ENCODE peak calls at places on chromosome 4, in six cellular contexts. One of them, this sample, is unnamed.
A peak's percentile ranks its signal among the peaks of the same experiment; 100 is the strongest.

GRCh38 chr4:2932951-2933565 is 30.1 kb downstream of the NOP14 start:
- DNase-seq in HepG2: no peak
- DNase-seq in GM12878: no peak
- DNase-seq in K562: no peak
- DNase-seq in A549: no peak
- DNase-seq in endothelial cell of umbilical vein: no peak
- DNase-seq in this sample: peak; percentile 86

GRCh38 chr4:40305329-40306193 is 29.6 kb upstream of the CHRNA9 start:
- DNase-seq in GM12878: peak; percentile 100
- DNase-seq in K562: no peak
- DNase-seq in A549: no peak
- DNase-seq in endothelial cell of umbilical vein: no peak
- DNase-seq in HepG2: no peak
- DNase-seq in this sample: no peak

GRCh38 chr4:189845145-189845846 is 95.4 kb upstream of the FRG1 start:
- DNase-seq in endothelial cell of umbilical vein: no peak
- DNase-seq in K562: no peak
- DNase-seq in A549: no peak
- DNase-seq in HepG2: no peak
- DNase-seq in GM12878: no peak
- DNase-seq in this sample: no peak

GRCh38 chr4:119210760-119211159 is 1.8 kb upstream of the USP53 start:
- DNase-seq in endothelial cell of umbilical vein: no peak
- DNase-seq in GM12878: no peak
- DNase-seq in K562: no peak
- DNase-seq in A549: no peak
- DNase-seq in HepG2: no peak
- DNase-seq in this sample: peak; percentile 51

GRCh38 chr4:76993787-76994641 is 44.5 kb downstream of the SEPTIN11 start:
- DNase-seq in HepG2: no peak
- DNase-seq in endothelial cell of umbilical vein: no peak
- DNase-seq in A549: no peak
- DNase-seq in K562: no peak
- DNase-seq in GM12878: peak; percentile 73
- DNase-seq in this sample: no peak

GRCh38 chr4:11769425-11769824 is 340.7 kb upstream of the HS3ST1 start:
- DNase-seq in A549: no peak
- DNase-seq in endothelial cell of umbilical vein: peak; percentile 51
- DNase-seq in GM12878: no peak
- DNase-seq in HepG2: no peak
- DNase-seq in K562: no peak
- DNase-seq in this sample: no peak

GRCh38 chr4:7367894-7368293 is 66.8 kb downstream of the PSAPL1 start:
- DNase-seq in GM12878: no peak
- DNase-seq in A549: no peak
- DNase-seq in HepG2: no peak
- DNase-seq in endothelial cell of umbilical vein: no peak
- DNase-seq in K562: no peak
- DNase-seq in this sample: no peak

GRCh38 chr4:11228575-11228974 is 200.1 kb downstream of the HS3ST1 start:
- DNase-seq in endothelial cell of umbilical vein: no peak
- DNase-seq in K562: no peak
- DNase-seq in HepG2: no peak
- DNase-seq in GM12878: no peak
- DNase-seq in A549: no peak
- DNase-seq in this sample: peak; percentile 14

GRCh38 chr4:121307441-121308327 is 73.1 kb downstream of the QRFPR start:
- DNase-seq in HepG2: peak; percentile 34
- DNase-seq in endothelial cell of umbilical vein: peak; percentile 24
- DNase-seq in GM12878: peak; percentile 51
- DNase-seq in K562: peak; percentile 35
- DNase-seq in A549: peak; percentile 2
- DNase-seq in this sample: peak; percentile 69

GRCh38 chr4:6471303-6472007 is 959 bp downstream of the PPP2R2C start:
- DNase-seq in endothelial cell of umbilical vein: no peak
- DNase-seq in HepG2: no peak
- DNase-seq in A549: peak; percentile 21
- DNase-seq in K562: no peak
- DNase-seq in GM12878: no peak
- DNase-seq in this sample: no peak

GRCh38 chr4:108172231-108172779 is 3.6 kb upstream of the LEF1 start:
- DNase-seq in endothelial cell of umbilical vein: no peak
- DNase-seq in HepG2: no peak
- DNase-seq in GM12878: no peak
- DNase-seq in K562: no peak
- DNase-seq in A549: no peak
- DNase-seq in this sample: no peak

GRCh38 chr4:19133315-19133714 is 1111.8 kb upstream of the LCORL start:
- DNase-seq in A549: no peak
- DNase-seq in endothelial cell of umbilical vein: no peak
- DNase-seq in K562: no peak
- DNase-seq in HepG2: no peak
- DNase-seq in GM12878: no peak
- DNase-seq in this sample: no peak

GRCh38 chr4:23654791-23655190 is 235.1 kb downstream of the PPARGC1A start:
- DNase-seq in A549: no peak
- DNase-seq in K562: no peak
- DNase-seq in HepG2: no peak
- DNase-seq in GM12878: no peak
- DNase-seq in endothelial cell of umbilical vein: no peak
- DNase-seq in this sample: no peak

GRCh38 chr4:76251448-76252270 is at the start of gene FAM47E:
- DNase-seq in GM12878: no peak
- DNase-seq in K562: peak; percentile 28
- DNase-seq in endothelial cell of umbilical vein: peak; percentile 44
- DNase-seq in A549: peak; percentile 24
- DNase-seq in HepG2: peak; percentile 57
- DNase-seq in this sample: peak; percentile 40

DNA sequence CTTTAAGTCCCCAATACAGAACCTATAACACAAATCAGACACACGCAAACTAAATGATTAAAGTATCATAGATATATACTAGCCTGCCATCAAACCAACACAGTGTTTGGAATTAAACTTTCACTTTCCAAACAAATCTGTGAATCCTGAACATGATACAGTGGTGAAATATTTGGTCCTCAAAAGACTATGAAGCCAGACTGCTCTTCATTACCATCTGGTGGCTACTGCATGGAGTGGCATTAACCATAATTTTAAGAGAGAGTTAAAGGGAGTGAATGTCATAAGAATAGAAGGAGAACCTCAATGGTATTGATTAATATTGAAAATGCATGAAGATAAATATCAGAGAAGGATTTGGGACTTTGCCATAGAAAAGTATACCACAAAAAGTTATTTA is 9.2 kb upstream of the GABRA4 start:
- DNase-seq in GM12878: no peak
- DNase-seq in endothelial cell of umbilical vein: no peak
- DNase-seq in HepG2: no peak
- DNase-seq in K562: no peak
- DNase-seq in A549: no peak
- DNase-seq in this sample: no peak
- TF ChIP-seq MYC in GM12878: no peak
- TF ChIP-seq MYC in endothelial cell of umbilical vein: no peak
- TF ChIP-seq MYC in HepG2: no peak
- TF ChIP-seq MYC in K562: no peak
- TF ChIP-seq MYC in A549: no peak
- TF ChIP-seq MYC in this sample: no peak

DNA sequence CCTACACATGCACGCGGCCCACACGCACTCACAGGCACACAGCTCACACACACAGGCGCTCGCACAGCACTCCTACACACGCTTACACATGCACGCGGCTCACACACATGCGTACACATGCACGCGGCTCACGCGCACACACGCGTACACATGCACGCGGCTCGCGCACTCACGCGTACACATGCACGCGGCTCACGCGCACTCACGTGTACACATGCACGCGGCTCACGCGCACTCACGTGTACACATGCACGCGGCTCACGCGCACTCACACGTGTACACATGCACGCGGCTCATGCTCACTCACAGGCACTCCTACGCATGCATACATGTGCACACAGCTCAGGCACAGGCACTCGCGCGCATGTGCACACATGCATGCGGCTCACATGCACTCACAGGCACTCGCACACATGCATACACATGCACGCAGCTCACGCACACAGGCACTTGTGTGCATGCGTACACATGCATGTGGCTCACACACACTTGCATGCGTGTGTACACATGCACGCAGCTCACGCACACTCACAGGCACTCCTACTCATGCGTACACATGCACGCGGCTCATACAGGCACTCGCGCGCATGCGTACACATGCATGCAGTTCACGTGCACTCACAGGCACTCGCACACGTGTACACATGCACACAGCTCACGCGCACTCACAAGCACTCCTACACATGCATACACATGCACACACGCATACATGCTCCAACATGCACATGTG is 44.9 kb downstream of the GAK start:
- DNase-seq in A549: no peak
- DNase-seq in K562: no peak
- DNase-seq in GM12878: no peak
- DNase-seq in HepG2: no peak
- DNase-seq in endothelial cell of umbilical vein: no peak
- DNase-seq in this sample: no peak
- TF ChIP-seq POLR2A in A549: no peak
- TF ChIP-seq POLR2A in K562: no peak
- TF ChIP-seq POLR2A in GM12878: peak; percentile 66
- TF ChIP-seq POLR2A in HepG2: no peak
- TF ChIP-seq POLR2A in endothelial cell of umbilical vein: no peak
- TF ChIP-seq POLR2A in this sample: no peak

DNA sequence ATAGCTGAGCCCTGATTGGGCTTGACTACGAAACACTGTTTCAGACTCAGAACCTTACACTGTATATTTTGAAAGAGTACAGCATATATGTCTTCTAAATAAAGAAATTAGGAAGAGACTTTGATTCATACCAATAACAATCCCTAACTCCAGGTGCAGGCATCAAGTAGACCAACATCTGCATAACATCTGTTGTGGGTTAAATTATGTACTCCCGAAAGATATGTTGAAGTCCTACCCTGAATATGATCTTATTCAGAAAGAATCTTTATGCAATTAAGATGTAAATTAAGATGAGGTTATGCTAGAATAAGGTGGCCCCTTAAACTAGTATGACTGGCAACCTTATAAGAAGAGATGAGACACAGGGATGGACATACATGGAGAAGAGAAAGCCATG is 117.9 kb downstream of the INPP4B start:
- DNase-seq in HepG2: no peak
- DNase-seq in GM12878: no peak
- DNase-seq in A549: no peak
- DNase-seq in K562: no peak
- DNase-seq in endothelial cell of umbilical vein: no peak
- DNase-seq in this sample: no peak
- TF ChIP-seq MAX in HepG2: no peak
- TF ChIP-seq MAX in GM12878: no peak
- TF ChIP-seq MAX in A549: no peak
- TF ChIP-seq MAX in K562: no peak
- TF ChIP-seq MAX in endothelial cell of umbilical vein: no peak
- TF ChIP-seq MAX in this sample: no peak

DNA sequence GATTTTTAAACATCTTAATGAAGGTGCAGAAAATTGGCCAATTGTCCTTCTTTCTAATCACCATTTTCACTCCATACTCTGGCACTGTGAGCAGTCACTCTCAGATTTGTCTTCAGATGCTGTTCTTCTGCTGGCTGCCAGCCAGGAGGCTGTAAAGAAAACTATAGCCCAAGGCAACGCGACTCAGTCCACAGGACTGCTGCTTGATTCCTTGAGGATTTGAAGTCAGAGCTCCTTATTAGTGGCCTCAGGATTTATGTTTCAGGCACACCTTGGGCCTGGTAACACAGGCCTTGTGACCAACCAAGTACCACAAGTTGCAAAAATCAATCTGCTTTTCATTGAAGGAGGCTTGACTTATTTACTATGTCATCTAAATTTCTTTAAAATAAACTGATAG is 342.5 kb downstream of the GPM6A start:
- DNase-seq in GM12878: no peak
- DNase-seq in K562: no peak
- DNase-seq in A549: no peak
- DNase-seq in HepG2: no peak
- DNase-seq in endothelial cell of umbilical vein: no peak
- DNase-seq in this sample: no peak
- TF ChIP-seq MYC in GM12878: no peak
- TF ChIP-seq MYC in K562: no peak
- TF ChIP-seq MYC in A549: no peak
- TF ChIP-seq MYC in HepG2: no peak
- TF ChIP-seq MYC in endothelial cell of umbilical vein: no peak
- TF ChIP-seq MYC in this sample: no peak

DNA sequence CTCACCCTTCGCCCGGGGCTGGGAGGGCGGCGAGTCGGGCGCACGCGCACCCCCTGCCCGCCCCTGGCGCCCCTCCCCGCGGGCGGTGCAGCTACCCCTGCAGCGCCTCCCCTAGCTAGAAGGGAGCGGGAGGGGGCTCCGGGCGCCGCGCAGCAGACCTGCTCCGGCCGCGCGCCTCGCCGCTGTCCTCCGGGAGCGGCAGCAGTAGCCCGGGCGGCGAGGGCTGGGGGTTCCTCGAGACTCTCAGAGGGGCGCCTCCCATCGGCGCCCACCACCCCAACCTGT is at the start of gene NPNT:
- DNase-seq in endothelial cell of umbilical vein: no peak
- DNase-seq in A549: no peak
- DNase-seq in HepG2: no peak
- DNase-seq in GM12878: no peak
- DNase-seq in K562: no peak
- DNase-seq in this sample: no peak
- TF ChIP-seq POLR2A in endothelial cell of umbilical vein: no peak
- TF ChIP-seq POLR2A in A549: no peak
- TF ChIP-seq POLR2A in HepG2: no peak
- TF ChIP-seq POLR2A in GM12878: peak; percentile 77
- TF ChIP-seq POLR2A in K562: no peak
- TF ChIP-seq POLR2A in this sample: no peak

DNA sequence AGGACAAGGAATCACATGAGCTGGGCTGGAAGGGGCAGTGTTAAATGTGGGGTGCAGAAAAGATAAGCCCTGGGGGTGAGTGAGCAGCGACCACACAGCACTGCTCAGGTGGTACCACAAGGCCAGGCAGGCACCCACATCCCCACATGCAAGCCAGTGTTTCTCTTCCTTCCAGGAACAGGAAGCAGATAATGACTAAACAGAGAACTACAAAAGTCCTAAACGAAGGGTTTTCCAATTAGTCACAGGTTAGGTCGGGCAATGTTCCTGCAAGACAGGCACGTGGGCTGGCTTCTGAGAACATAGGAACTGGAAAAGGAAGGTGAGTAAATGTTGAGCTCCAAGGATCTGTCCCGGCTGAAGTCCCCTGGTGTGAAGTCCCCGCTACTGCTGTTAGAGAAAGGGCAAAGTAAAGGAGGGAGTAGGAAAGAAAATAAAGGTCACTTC is 19.5 kb downstream of the RELL1 start:
- DNase-seq in HepG2: peak; percentile 61
- DNase-seq in K562: no peak
- DNase-seq in endothelial cell of umbilical vein: peak; percentile 96
- DNase-seq in GM12878: no peak
- DNase-seq in A549: peak; percentile 55
- DNase-seq in this sample: peak; percentile 19
- TF ChIP-seq MAX in HepG2: no peak
- TF ChIP-seq MAX in K562: no peak
- TF ChIP-seq MAX in endothelial cell of umbilical vein: peak; percentile 87
- TF ChIP-seq MAX in GM12878: no peak
- TF ChIP-seq MAX in A549: peak; percentile 88
- TF ChIP-seq MAX in this sample: no peak

DNA sequence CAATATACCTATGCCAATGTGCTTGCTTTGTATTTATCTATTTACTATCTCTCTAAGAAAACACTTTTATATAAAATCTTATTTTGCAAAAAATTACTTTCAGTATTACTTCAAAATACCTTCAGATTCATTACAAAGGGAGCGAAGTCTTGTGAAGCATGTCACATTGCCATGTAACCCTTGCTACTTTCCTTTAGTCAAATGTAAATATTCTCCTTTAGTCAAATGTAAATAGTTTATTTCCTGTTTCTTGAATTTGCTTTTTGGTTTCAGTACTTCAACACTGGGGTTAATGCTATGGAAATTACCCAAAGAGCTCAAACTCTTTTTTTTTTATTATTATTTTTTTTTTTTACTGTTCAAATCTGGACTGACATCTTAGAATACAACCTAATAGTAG is 383.3 kb downstream of the GRXCR1 start:
- DNase-seq in GM12878: no peak
- DNase-seq in endothelial cell of umbilical vein: no peak
- DNase-seq in K562: no peak
- DNase-seq in A549: no peak
- DNase-seq in HepG2: no peak
- DNase-seq in this sample: no peak
- TF ChIP-seq MYC in GM12878: no peak
- TF ChIP-seq MYC in endothelial cell of umbilical vein: no peak
- TF ChIP-seq MYC in K562: no peak
- TF ChIP-seq MYC in A549: no peak
- TF ChIP-seq MYC in HepG2: no peak
- TF ChIP-seq MYC in this sample: no peak

This sample was measured in NB4.